ENCODE peak calls at places on chromosomes 7 and 10, in seven cellular contexts. One of them, this sample, is unnamed.

GRCh38 chr7:129368389-129368986 is 65.7 kb upstream of the STRIP2 start:
- DNase-seq in spleen: no peak
- DNase-seq in testis: no peak
- DNase-seq in neural progenitor cell: no peak
- DNase-seq in left ventricle myocardium inferior: no peak
- DNase-seq in cardiac muscle cell: no peak
- DNase-seq in dorsolateral prefrontal cortex: no peak
- DNase-seq in this sample: no peak

GRCh38 chr7:156999611-157000046 is 10.8 kb downstream of the MNX1 start:
- DNase-seq in neural progenitor cell: peak; percentile 74
- DNase-seq in spleen: peak; percentile 80
- DNase-seq in left ventricle myocardium inferior: no peak
- DNase-seq in dorsolateral prefrontal cortex: no peak
- DNase-seq in cardiac muscle cell: no peak
- DNase-seq in testis: peak; percentile 11
- DNase-seq in this sample: no peak

GRCh38 chr7:86926732-86927131 is 132.7 kb downstream of the ELAPOR2 start:
- DNase-seq in testis: peak; percentile 60
- DNase-seq in cardiac muscle cell: peak; percentile 69
- DNase-seq in dorsolateral prefrontal cortex: peak; percentile 5
- DNase-seq in spleen: no peak
- DNase-seq in neural progenitor cell: peak; percentile 74
- DNase-seq in left ventricle myocardium inferior: no peak
- DNase-seq in this sample: peak; percentile 51

GRCh38 chr7:24820730-24821044 is 63.4 kb upstream of the GSDME start:
- DNase-seq in testis: no peak
- DNase-seq in spleen: no peak
- DNase-seq in left ventricle myocardium inferior: no peak
- DNase-seq in cardiac muscle cell: peak; percentile 41
- DNase-seq in neural progenitor cell: no peak
- DNase-seq in dorsolateral prefrontal cortex: no peak
- DNase-seq in this sample: no peak

GRCh38 chr7:157622000-157622399 is 285.2 kb downstream of the DNAJB6 start:
- DNase-seq in cardiac muscle cell: no peak
- DNase-seq in dorsolateral prefrontal cortex: no peak
- DNase-seq in testis: no peak
- DNase-seq in left ventricle myocardium inferior: no peak
- DNase-seq in spleen: no peak
- DNase-seq in neural progenitor cell: no peak
- DNase-seq in this sample: no peak

GRCh38 chr10:71383972-71384687 is 12.6 kb upstream of the CDH23 start:
- DNase-seq in testis: peak; percentile 89
- DNase-seq in dorsolateral prefrontal cortex: peak; percentile 75
- DNase-seq in left ventricle myocardium inferior: peak; percentile 73
- DNase-seq in spleen: peak; percentile 92
- DNase-seq in neural progenitor cell: peak; percentile 83
- DNase-seq in cardiac muscle cell: peak; percentile 78
- DNase-seq in this sample: no peak

GRCh38 chr7:113370910-113371309 is 252.6 kb upstream of the SMIM30 start:
- DNase-seq in cardiac muscle cell: no peak
- DNase-seq in left ventricle myocardium inferior: no peak
- DNase-seq in spleen: no peak
- DNase-seq in testis: no peak
- DNase-seq in dorsolateral prefrontal cortex: no peak
- DNase-seq in neural progenitor cell: no peak
- DNase-seq in this sample: no peak

GRCh38 chr7:142785841-142786250 is 15.1 kb downstream of the PRSS2 start:
- DNase-seq in left ventricle myocardium inferior: no peak
- DNase-seq in testis: no peak
- DNase-seq in dorsolateral prefrontal cortex: no peak
- DNase-seq in cardiac muscle cell: no peak
- DNase-seq in spleen: peak; percentile 86
- DNase-seq in neural progenitor cell: no peak
- DNase-seq in this sample: no peak

GRCh38 chr10:124290095-124290795 is 128.5 kb downstream of the OAT start:
- DNase-seq in cardiac muscle cell: no peak
- DNase-seq in neural progenitor cell: no peak
- DNase-seq in dorsolateral prefrontal cortex: no peak
- DNase-seq in testis: peak; percentile 22
- DNase-seq in left ventricle myocardium inferior: peak; percentile 27
- DNase-seq in spleen: peak; percentile 83
- DNase-seq in this sample: no peak

GRCh38 chr7:84738583-84739150 is 448.2 kb downstream of the SEMA3D start:
- DNase-seq in left ventricle myocardium inferior: no peak
- DNase-seq in spleen: no peak
- DNase-seq in dorsolateral prefrontal cortex: no peak
- DNase-seq in testis: no peak
- DNase-seq in cardiac muscle cell: no peak
- DNase-seq in neural progenitor cell: no peak
- DNase-seq in this sample: no peak

GRCh38 chr10:69902835-69903535 is 101.3 kb downstream of the COL13A1 start:
- DNase-seq in dorsolateral prefrontal cortex: no peak
- DNase-seq in testis: peak; percentile 24
- DNase-seq in left ventricle myocardium inferior: peak; percentile 24
- DNase-seq in neural progenitor cell: no peak
- DNase-seq in cardiac muscle cell: no peak
- DNase-seq in spleen: no peak
- DNase-seq in this sample: no peak

GRCh38 chr10:59709472-59710125 is at the start of gene SLC16A9:
- DNase-seq in left ventricle myocardium inferior: peak; percentile 47
- DNase-seq in neural progenitor cell: peak; percentile 89
- DNase-seq in spleen: peak; percentile 84
- DNase-seq in dorsolateral prefrontal cortex: peak; percentile 77
- DNase-seq in testis: peak; percentile 54
- DNase-seq in cardiac muscle cell: peak; percentile 75
- DNase-seq in this sample: no peak

GRCh38 chr10:52314007-52314821 is at the start of gene DKK1:
- DNase-seq in neural progenitor cell: peak; percentile 87
- DNase-seq in left ventricle myocardium inferior: peak; percentile 41
- DNase-seq in dorsolateral prefrontal cortex: peak; percentile 49
- DNase-seq in spleen: peak; percentile 88
- DNase-seq in cardiac muscle cell: peak; percentile 71
- DNase-seq in testis: peak; percentile 77
- DNase-seq in this sample: no peak
- H3K4me3 ChIP-seq in neural progenitor cell: peak within 1 kb of the TSS; percentile 57
- H3K4me3 ChIP-seq in left ventricle myocardium inferior: peak within 1 kb of the TSS; percentile 72
- H3K4me3 ChIP-seq in dorsolateral prefrontal cortex: peak within 1 kb of the TSS; percentile 65
- H3K4me3 ChIP-seq in spleen: peak within 1 kb of the TSS; percentile 38
- H3K4me3 ChIP-seq in cardiac muscle cell: peak within 1 kb of the TSS; percentile 55
- H3K4me3 ChIP-seq in testis: peak within 1 kb of the TSS; percentile 40
- H3K4me3 ChIP-seq in this sample: no peak within 1 kb of the TSS

GRCh38 chr10:46035923-46036849 is 5.8 kb upstream of the NCOA4 start:
- DNase-seq in testis: no peak
- DNase-seq in dorsolateral prefrontal cortex: no peak
- DNase-seq in left ventricle myocardium inferior: no peak
- DNase-seq in neural progenitor cell: no peak
- DNase-seq in spleen: peak; percentile 52
- DNase-seq in cardiac muscle cell: no peak
- DNase-seq in this sample: no peak
- TF ChIP-seq CTCF in testis: no peak
- TF ChIP-seq CTCF in dorsolateral prefrontal cortex: no peak
- TF ChIP-seq CTCF in left ventricle myocardium inferior: no peak
- TF ChIP-seq CTCF in neural progenitor cell: peak; percentile 5
- TF ChIP-seq CTCF in spleen: no peak
- TF ChIP-seq CTCF in cardiac muscle cell: no peak
- TF ChIP-seq CTCF in this sample: no peak

GRCh38 chr7:121180436-121181063 is 148.2 kb upstream of the WNT16 start:
- DNase-seq in neural progenitor cell: no peak
- DNase-seq in spleen: no peak
- DNase-seq in cardiac muscle cell: no peak
- DNase-seq in left ventricle myocardium inferior: no peak
- DNase-seq in testis: no peak
- DNase-seq in dorsolateral prefrontal cortex: no peak
- DNase-seq in this sample: no peak
- H3K4me3 ChIP-seq in neural progenitor cell: no peak overlapping the region
- H3K4me3 ChIP-seq in spleen: no peak overlapping the region
- H3K4me3 ChIP-seq in cardiac muscle cell: no peak overlapping the region
- H3K4me3 ChIP-seq in left ventricle myocardium inferior: no peak overlapping the region
- H3K4me3 ChIP-seq in testis: no peak overlapping the region
- H3K4me3 ChIP-seq in dorsolateral prefrontal cortex: no peak overlapping the region
- H3K4me3 ChIP-seq in this sample: no peak overlapping the region

DNA sequence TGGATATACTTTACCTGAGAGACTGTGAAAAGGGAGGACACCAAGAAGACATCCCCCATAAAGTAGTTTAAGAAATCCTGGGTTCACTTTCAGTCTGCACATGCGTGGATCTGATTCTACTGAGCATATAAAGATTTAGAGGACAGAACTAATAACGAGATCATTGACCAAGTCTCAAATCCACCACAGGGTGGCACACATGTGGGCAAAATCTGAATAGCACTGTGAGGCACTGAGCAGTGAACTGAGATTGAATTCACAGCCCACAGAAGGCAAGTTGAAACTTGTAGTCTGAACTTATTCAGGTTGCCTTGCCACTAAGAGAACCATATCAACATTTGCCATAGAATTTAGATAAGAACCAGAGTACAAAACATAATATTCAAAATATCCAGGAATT is 818.6 kb downstream of the GRID1 start:
- DNase-seq in cardiac muscle cell: peak; percentile 57
- DNase-seq in testis: peak; percentile 74
- DNase-seq in dorsolateral prefrontal cortex: peak; percentile 48
- DNase-seq in spleen: no peak
- DNase-seq in neural progenitor cell: peak; percentile 49
- DNase-seq in left ventricle myocardium inferior: peak; percentile 14
- DNase-seq in this sample: no peak
- TF ChIP-seq CTCF in cardiac muscle cell: no peak
- TF ChIP-seq CTCF in testis: peak; percentile 27
- TF ChIP-seq CTCF in dorsolateral prefrontal cortex: peak; percentile 67
- TF ChIP-seq CTCF in spleen: peak; percentile 11
- TF ChIP-seq CTCF in neural progenitor cell: peak; percentile 56
- TF ChIP-seq CTCF in left ventricle myocardium inferior: peak; percentile 53
- TF ChIP-seq CTCF in this sample: peak; percentile 55

DNA sequence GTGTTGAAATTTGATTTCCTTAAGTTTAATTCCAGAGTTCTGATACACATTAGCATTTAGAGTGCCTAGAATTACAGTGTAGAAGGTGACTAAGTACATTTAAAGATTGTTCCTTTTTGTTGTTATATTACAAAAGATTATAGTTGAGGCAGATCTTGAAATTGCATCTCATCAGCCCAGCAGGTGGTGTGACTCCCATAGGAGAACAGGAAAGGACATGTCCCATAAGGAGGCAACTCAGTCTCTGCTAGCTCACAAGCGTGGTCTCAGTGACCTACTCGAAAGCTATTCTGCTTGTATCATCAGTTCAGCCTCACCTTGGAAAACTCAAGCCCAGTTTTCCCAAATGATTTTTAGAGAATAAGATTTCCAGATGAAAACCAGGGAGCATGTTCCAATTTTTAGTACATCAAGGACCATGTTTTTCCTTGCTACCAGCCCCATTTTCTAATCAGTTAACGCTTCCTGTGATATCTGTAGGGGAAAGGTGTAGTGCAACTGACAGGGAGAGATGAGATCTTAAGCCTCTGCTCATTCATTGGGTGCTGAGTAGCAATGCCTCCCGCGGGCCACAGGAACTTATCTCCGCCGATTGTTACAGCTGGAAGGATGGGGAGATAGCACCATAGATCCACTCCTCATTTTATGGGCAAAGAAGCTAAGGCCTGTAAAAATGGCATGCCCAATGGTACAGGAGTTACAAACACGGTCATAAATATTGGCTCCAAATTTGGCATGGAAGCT is 1.1 kb upstream of the GNAI1 start:
- DNase-seq in neural progenitor cell: peak; percentile 33
- DNase-seq in testis: no peak
- DNase-seq in left ventricle myocardium inferior: no peak
- DNase-seq in dorsolateral prefrontal cortex: no peak
- DNase-seq in spleen: no peak
- DNase-seq in cardiac muscle cell: no peak
- DNase-seq in this sample: no peak
- H3K4me3 ChIP-seq in neural progenitor cell: peak overlapping the region; percentile 99
- H3K4me3 ChIP-seq in testis: no peak overlapping the region
- H3K4me3 ChIP-seq in left ventricle myocardium inferior: peak overlapping the region; percentile 95
- H3K4me3 ChIP-seq in dorsolateral prefrontal cortex: peak overlapping the region; percentile 98
- H3K4me3 ChIP-seq in spleen: no peak overlapping the region
- H3K4me3 ChIP-seq in cardiac muscle cell: no peak overlapping the region
- H3K4me3 ChIP-seq in this sample: no peak overlapping the region

DNA sequence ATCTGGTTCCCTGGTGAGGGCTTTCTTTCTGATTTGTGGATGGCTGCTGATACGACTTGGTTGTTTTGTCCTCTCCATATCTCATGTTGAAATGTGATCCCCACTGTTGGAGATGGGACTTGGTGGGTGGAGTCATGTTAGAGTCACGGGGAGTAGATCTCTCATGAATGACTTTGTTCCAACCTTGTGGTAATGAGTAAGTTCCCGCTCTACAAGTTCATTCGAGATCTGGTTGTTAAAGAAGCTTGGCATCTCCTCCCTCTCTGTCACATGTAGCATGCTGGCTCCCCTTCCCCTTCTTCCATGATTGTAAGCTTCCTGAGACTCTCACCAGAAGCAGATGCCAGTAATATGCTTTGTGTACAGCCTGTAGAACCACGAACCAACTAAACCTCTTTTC is 37.1 kb upstream of the NXPH1 start:
- DNase-seq in neural progenitor cell: no peak
- DNase-seq in spleen: no peak
- DNase-seq in left ventricle myocardium inferior: no peak
- DNase-seq in cardiac muscle cell: no peak
- DNase-seq in testis: no peak
- DNase-seq in dorsolateral prefrontal cortex: no peak
- DNase-seq in this sample: no peak
- TF ChIP-seq CTCF in neural progenitor cell: no peak
- TF ChIP-seq CTCF in spleen: no peak
- TF ChIP-seq CTCF in left ventricle myocardium inferior: no peak
- TF ChIP-seq CTCF in cardiac muscle cell: no peak
- TF ChIP-seq CTCF in testis: no peak
- TF ChIP-seq CTCF in dorsolateral prefrontal cortex: no peak
- TF ChIP-seq CTCF in this sample: no peak

GRCh38 chr10:86661161-86662025 is 6.9 kb upstream of the LDB3 start:
- DNase-seq in left ventricle myocardium inferior: peak; percentile 86
- DNase-seq in dorsolateral prefrontal cortex: no peak
- DNase-seq in spleen: peak; percentile 72
- DNase-seq in cardiac muscle cell: peak; percentile 75
- DNase-seq in testis: peak; percentile 88
- DNase-seq in neural progenitor cell: no peak
- DNase-seq in this sample: peak; percentile 33

GRCh38 chr10:86662186-86663045 is 5.9 kb upstream of the LDB3 start:
- DNase-seq in left ventricle myocardium inferior: peak; percentile 15
- DNase-seq in testis: no peak
- DNase-seq in neural progenitor cell: no peak
- DNase-seq in dorsolateral prefrontal cortex: no peak
- DNase-seq in spleen: peak; percentile 66
- DNase-seq in cardiac muscle cell: no peak
- DNase-seq in this sample: no peak

GRCh38 chr10:86663576-86664369 is 4.5 kb upstream of the LDB3 start:
- DNase-seq in left ventricle myocardium inferior: peak; percentile 21
- DNase-seq in testis: no peak
- DNase-seq in spleen: peak; percentile 57
- DNase-seq in neural progenitor cell: no peak
- DNase-seq in cardiac muscle cell: no peak
- DNase-seq in dorsolateral prefrontal cortex: no peak
- DNase-seq in this sample: no peak

GRCh38 chr10:86664370-86665217 is 3.7 kb upstream of the LDB3 start:
- DNase-seq in cardiac muscle cell: peak; percentile 95
- DNase-seq in spleen: peak; percentile 27
- DNase-seq in neural progenitor cell: no peak
- DNase-seq in left ventricle myocardium inferior: peak; percentile 81
- DNase-seq in dorsolateral prefrontal cortex: no peak
- DNase-seq in testis: peak; percentile 44
- DNase-seq in this sample: no peak

DNA sequence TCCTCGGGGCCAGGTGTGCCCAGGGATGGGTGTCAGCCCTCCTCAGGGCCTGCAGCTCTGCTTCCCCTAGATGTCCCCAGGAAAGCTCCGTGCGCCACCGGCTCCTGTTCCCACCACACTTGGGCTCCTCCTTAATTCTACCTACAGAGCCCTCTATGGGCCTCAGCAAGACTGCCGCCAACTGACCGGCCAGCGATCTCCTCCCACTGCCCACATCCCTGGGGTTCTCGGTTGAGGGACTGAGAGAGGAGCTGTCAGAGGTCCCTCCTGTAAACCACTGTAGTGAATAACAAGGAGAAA is 5.3 kb upstream of the LDB3 start:
- DNase-seq in left ventricle myocardium inferior: peak; percentile 16
- DNase-seq in dorsolateral prefrontal cortex: no peak
- DNase-seq in spleen: peak; percentile 50
- DNase-seq in neural progenitor cell: no peak
- DNase-seq in testis: no peak
- DNase-seq in cardiac muscle cell: no peak
- DNase-seq in this sample: no peak
- H3K4me3 ChIP-seq in left ventricle myocardium inferior: peak overlapping the region; percentile 30
- H3K4me3 ChIP-seq in dorsolateral prefrontal cortex: no peak overlapping the region
- H3K4me3 ChIP-seq in spleen: no peak overlapping the region
- H3K4me3 ChIP-seq in neural progenitor cell: no peak overlapping the region
- H3K4me3 ChIP-seq in testis: no peak overlapping the region
- H3K4me3 ChIP-seq in cardiac muscle cell: no peak overlapping the region
- H3K4me3 ChIP-seq in this sample: no peak overlapping the region